ENCODE peak calls at places on chromosomes 6 and 20, in eight cellular contexts. One of them, this sample, is unnamed.

GRCh38 chr20:59023616-59024015 is 4.4 kb downstream of the TUBB1 start:
- DNase-seq in H9: no peak
- DNase-seq in fibroblast of lung: no peak
- DNase-seq in K562: no peak
- DNase-seq in mesenchymal stem cell: no peak
- DNase-seq in neuronal stem cell: no peak
- DNase-seq in HepG2: no peak
- DNase-seq in neural progenitor cell: no peak
- DNase-seq in this sample: no peak

GRCh38 chr20:51837876-51838420 is 35.6 kb upstream of the SALL4 start:
- DNase-seq in H9: no peak
- DNase-seq in fibroblast of lung: no peak
- DNase-seq in K562: no peak
- DNase-seq in mesenchymal stem cell: peak; percentile 13
- DNase-seq in neuronal stem cell: no peak
- DNase-seq in HepG2: no peak
- DNase-seq in neural progenitor cell: no peak
- DNase-seq in this sample: no peak

GRCh38 chr6:38114976-38115632 is 295.6 kb downstream of the ZFAND3 start:
- DNase-seq in H9: no peak
- DNase-seq in fibroblast of lung: no peak
- DNase-seq in K562: no peak
- DNase-seq in mesenchymal stem cell: no peak
- DNase-seq in neuronal stem cell: no peak
- DNase-seq in HepG2: no peak
- DNase-seq in neural progenitor cell: no peak
- DNase-seq in this sample: no peak

GRCh38 chr20:38275815-38276550 is 15.4 kb upstream of the KIAA1755 start:
- DNase-seq in H9: no peak
- DNase-seq in fibroblast of lung: peak; percentile 88
- DNase-seq in K562: no peak
- DNase-seq in mesenchymal stem cell: peak; percentile 96
- DNase-seq in neuronal stem cell: no peak
- DNase-seq in HepG2: peak; percentile 43
- DNase-seq in neural progenitor cell: no peak
- DNase-seq in this sample: peak; percentile 59

GRCh38 chr6:145755682-145756081 is 20.4 kb upstream of the EPM2A start:
- DNase-seq in H9: no peak
- DNase-seq in fibroblast of lung: no peak
- DNase-seq in K562: no peak
- DNase-seq in mesenchymal stem cell: no peak
- DNase-seq in neuronal stem cell: no peak
- DNase-seq in HepG2: no peak
- DNase-seq in neural progenitor cell: no peak
- DNase-seq in this sample: no peak

GRCh38 chr6:79913369-79913768 is 34.0 kb downstream of the ELOVL4 start:
- DNase-seq in H9: no peak
- DNase-seq in fibroblast of lung: no peak
- DNase-seq in K562: no peak
- DNase-seq in mesenchymal stem cell: no peak
- DNase-seq in neuronal stem cell: no peak
- DNase-seq in HepG2: no peak
- DNase-seq in neural progenitor cell: no peak
- DNase-seq in this sample: no peak

GRCh38 chr6:148972481-148972880 is 225.7 kb downstream of the UST start:
- DNase-seq in H9: peak; percentile 98
- DNase-seq in fibroblast of lung: no peak
- DNase-seq in K562: peak; percentile 54
- DNase-seq in mesenchymal stem cell: peak; percentile 32
- DNase-seq in neuronal stem cell: no peak
- DNase-seq in HepG2: peak; percentile 21
- DNase-seq in neural progenitor cell: peak; percentile 91
- DNase-seq in this sample: no peak

GRCh38 chr6:169848946-169849345 is 97.5 kb downstream of the ERMARD start:
- DNase-seq in H9: no peak
- DNase-seq in fibroblast of lung: no peak
- DNase-seq in K562: no peak
- DNase-seq in mesenchymal stem cell: no peak
- DNase-seq in neuronal stem cell: no peak
- DNase-seq in HepG2: no peak
- DNase-seq in neural progenitor cell: no peak
- DNase-seq in this sample: no peak

GRCh38 chr6:112372213-112372806 is 25.2 kb downstream of the RFPL4B start:
- DNase-seq in H9: no peak
- DNase-seq in fibroblast of lung: peak; percentile 59
- DNase-seq in K562: no peak
- DNase-seq in mesenchymal stem cell: peak; percentile 24
- DNase-seq in neuronal stem cell: no peak
- DNase-seq in HepG2: no peak
- DNase-seq in neural progenitor cell: no peak
- DNase-seq in this sample: no peak

GRCh38 chr20:38050691-38051090 is 17.1 kb downstream of the RPRD1B start:
- DNase-seq in H9: no peak
- DNase-seq in fibroblast of lung: peak; percentile 27
- DNase-seq in K562: no peak
- DNase-seq in mesenchymal stem cell: peak; percentile 43
- DNase-seq in neuronal stem cell: no peak
- DNase-seq in HepG2: no peak
- DNase-seq in neural progenitor cell: no peak
- DNase-seq in this sample: no peak

DNA sequence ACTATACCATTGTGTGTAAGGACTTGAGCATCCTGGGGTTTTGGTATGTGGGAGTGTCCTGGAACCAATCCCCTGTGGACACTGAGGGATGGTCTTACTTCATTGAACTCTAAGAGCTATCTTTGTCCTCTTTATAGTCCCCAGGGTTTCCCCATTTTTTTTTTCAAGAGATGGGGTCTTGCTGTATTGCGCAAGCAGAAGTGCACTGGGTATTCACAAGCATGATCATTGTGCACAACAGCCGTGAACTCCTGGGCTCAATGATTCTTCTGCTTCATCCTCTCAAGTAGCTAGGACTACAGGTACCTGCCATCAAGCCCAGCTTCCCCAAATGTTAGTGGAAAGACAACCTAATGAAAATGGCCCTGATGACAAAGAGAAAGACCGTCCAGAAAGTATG is 2.2 kb upstream of the ASCC3 start:
- DNase-seq in H9: no peak
- DNase-seq in fibroblast of lung: no peak
- DNase-seq in K562: no peak
- DNase-seq in mesenchymal stem cell: no peak
- DNase-seq in neuronal stem cell: no peak
- DNase-seq in HepG2: no peak
- DNase-seq in neural progenitor cell: peak; percentile 16
- DNase-seq in this sample: no peak
- H2AFZ ChIP-seq in H9: no peak overlapping the region
- H2AFZ ChIP-seq in fibroblast of lung: no peak overlapping the region
- H2AFZ ChIP-seq in K562: no peak overlapping the region
- H2AFZ ChIP-seq in mesenchymal stem cell: no peak overlapping the region
- H2AFZ ChIP-seq in neuronal stem cell: no peak overlapping the region
- H2AFZ ChIP-seq in HepG2: no peak overlapping the region
- H2AFZ ChIP-seq in neural progenitor cell: no peak overlapping the region
- H2AFZ ChIP-seq in this sample: no peak overlapping the region

GRCh38 chr6:2524090-2524489 is 226.6 kb downstream of the MYLK4 start:
- DNase-seq in H9: no peak
- DNase-seq in fibroblast of lung: no peak
- DNase-seq in K562: no peak
- DNase-seq in mesenchymal stem cell: no peak
- DNase-seq in neuronal stem cell: no peak
- DNase-seq in HepG2: peak; percentile 82
- DNase-seq in neural progenitor cell: no peak
- DNase-seq in this sample: peak; percentile 4

GRCh38 chr6:2523061-2523460 is 227.7 kb downstream of the MYLK4 start:
- DNase-seq in H9: no peak
- DNase-seq in fibroblast of lung: no peak
- DNase-seq in K562: no peak
- DNase-seq in mesenchymal stem cell: no peak
- DNase-seq in neuronal stem cell: no peak
- DNase-seq in HepG2: no peak
- DNase-seq in neural progenitor cell: no peak
- DNase-seq in this sample: no peak

GRCh38 chr6:2518029-2518428 is 232.7 kb downstream of the MYLK4 start:
- DNase-seq in H9: no peak
- DNase-seq in fibroblast of lung: no peak
- DNase-seq in K562: no peak
- DNase-seq in mesenchymal stem cell: no peak
- DNase-seq in neuronal stem cell: no peak
- DNase-seq in HepG2: no peak
- DNase-seq in neural progenitor cell: no peak
- DNase-seq in this sample: no peak

GRCh38 chr6:2526766-2527165 is 224.0 kb downstream of the MYLK4 start:
- DNase-seq in H9: no peak
- DNase-seq in fibroblast of lung: no peak
- DNase-seq in K562: no peak
- DNase-seq in mesenchymal stem cell: no peak
- DNase-seq in neuronal stem cell: no peak
- DNase-seq in HepG2: no peak
- DNase-seq in neural progenitor cell: no peak
- DNase-seq in this sample: no peak

DNA sequence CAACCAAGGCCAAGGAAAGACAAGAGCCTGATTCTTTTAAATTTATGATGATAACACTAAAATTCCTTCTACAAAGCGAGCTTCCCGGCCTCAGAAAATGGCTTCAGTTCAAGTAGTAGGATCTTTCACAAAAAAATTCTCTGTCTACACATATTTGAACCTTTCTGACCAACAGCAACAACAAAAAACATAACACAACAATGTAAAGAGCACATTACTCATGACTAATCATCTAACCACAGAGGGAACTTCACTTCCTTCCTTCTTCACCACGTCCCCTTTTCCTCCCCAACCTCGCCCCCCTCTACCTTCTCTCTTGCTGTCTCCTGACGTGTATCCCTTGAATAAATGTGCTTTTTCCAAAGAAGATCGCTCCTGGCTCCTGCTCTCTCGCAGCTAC is 228.2 kb downstream of the MYLK4 start:
- DNase-seq in H9: no peak
- DNase-seq in fibroblast of lung: peak; percentile 29
- DNase-seq in K562: no peak
- DNase-seq in mesenchymal stem cell: no peak
- DNase-seq in neuronal stem cell: no peak
- DNase-seq in HepG2: no peak
- DNase-seq in neural progenitor cell: no peak
- DNase-seq in this sample: peak; percentile 80
- H2AFZ ChIP-seq in H9: no peak overlapping the region
- H2AFZ ChIP-seq in fibroblast of lung: no peak overlapping the region
- H2AFZ ChIP-seq in K562: no peak overlapping the region
- H2AFZ ChIP-seq in mesenchymal stem cell: no peak overlapping the region
- H2AFZ ChIP-seq in neuronal stem cell: no peak overlapping the region
- H2AFZ ChIP-seq in HepG2: no peak overlapping the region
- H2AFZ ChIP-seq in neural progenitor cell: no peak overlapping the region
- H2AFZ ChIP-seq in this sample: peak overlapping the region; percentile 29

GRCh38 chr6:105607624-105608392 is 204.9 kb upstream of the PREP start:
- DNase-seq in H9: no peak
- DNase-seq in fibroblast of lung: no peak
- DNase-seq in K562: no peak
- DNase-seq in mesenchymal stem cell: no peak
- DNase-seq in neuronal stem cell: no peak
- DNase-seq in HepG2: no peak
- DNase-seq in neural progenitor cell: no peak
- DNase-seq in this sample: peak; percentile 56

GRCh38 chr6:105611606-105612005 is 208.7 kb upstream of the PREP start:
- DNase-seq in H9: no peak
- DNase-seq in fibroblast of lung: no peak
- DNase-seq in K562: no peak
- DNase-seq in mesenchymal stem cell: no peak
- DNase-seq in neuronal stem cell: no peak
- DNase-seq in HepG2: no peak
- DNase-seq in neural progenitor cell: no peak
- DNase-seq in this sample: peak; percentile 73

GRCh38 chr6:105608393-105608705 is 205.5 kb upstream of the PREP start:
- DNase-seq in H9: no peak
- DNase-seq in fibroblast of lung: no peak
- DNase-seq in K562: no peak
- DNase-seq in mesenchymal stem cell: no peak
- DNase-seq in neuronal stem cell: no peak
- DNase-seq in HepG2: no peak
- DNase-seq in neural progenitor cell: no peak
- DNase-seq in this sample: peak; percentile 37

GRCh38 chr6:105608711-105609374 is 206.0 kb upstream of the PREP start:
- DNase-seq in H9: no peak
- DNase-seq in fibroblast of lung: peak; percentile 67
- DNase-seq in K562: no peak
- DNase-seq in mesenchymal stem cell: peak; percentile 99
- DNase-seq in neuronal stem cell: no peak
- DNase-seq in HepG2: peak; percentile 5
- DNase-seq in neural progenitor cell: no peak
- DNase-seq in this sample: peak; percentile 71

GRCh38 chr6:105609375-105609991 is 206.6 kb upstream of the PREP start:
- DNase-seq in H9: no peak
- DNase-seq in fibroblast of lung: peak; percentile 37
- DNase-seq in K562: no peak
- DNase-seq in mesenchymal stem cell: peak; percentile 97
- DNase-seq in neuronal stem cell: no peak
- DNase-seq in HepG2: no peak
- DNase-seq in neural progenitor cell: no peak
- DNase-seq in this sample: peak; percentile 77
- H2AFZ ChIP-seq in H9: no peak overlapping the region
- H2AFZ ChIP-seq in fibroblast of lung: peak overlapping the region; percentile 74
- H2AFZ ChIP-seq in K562: peak overlapping the region; percentile 69
- H2AFZ ChIP-seq in mesenchymal stem cell: peak overlapping the region; percentile 20
- H2AFZ ChIP-seq in neuronal stem cell: peak overlapping the region; percentile 51
- H2AFZ ChIP-seq in HepG2: no peak overlapping the region
- H2AFZ ChIP-seq in neural progenitor cell: peak overlapping the region; percentile 12
- H2AFZ ChIP-seq in this sample: peak overlapping the region; percentile 83

GRCh38 chr6:52149076-52149475 is 37.1 kb upstream of the IL17A start:
- DNase-seq in H9: no peak
- DNase-seq in fibroblast of lung: no peak
- DNase-seq in K562: no peak
- DNase-seq in mesenchymal stem cell: no peak
- DNase-seq in neuronal stem cell: no peak
- DNase-seq in HepG2: no peak
- DNase-seq in neural progenitor cell: no peak
- DNase-seq in this sample: no peak

GRCh38 chr6:52152692-52153091 is 33.5 kb upstream of the IL17A start:
- DNase-seq in H9: no peak
- DNase-seq in fibroblast of lung: no peak
- DNase-seq in K562: no peak
- DNase-seq in mesenchymal stem cell: no peak
- DNase-seq in neuronal stem cell: no peak
- DNase-seq in HepG2: no peak
- DNase-seq in neural progenitor cell: peak; percentile 34
- DNase-seq in this sample: no peak

GRCh38 chr6:52154381-52154780 is 31.8 kb upstream of the IL17A start:
- DNase-seq in H9: no peak
- DNase-seq in fibroblast of lung: no peak
- DNase-seq in K562: no peak
- DNase-seq in mesenchymal stem cell: no peak
- DNase-seq in neuronal stem cell: no peak
- DNase-seq in HepG2: no peak
- DNase-seq in neural progenitor cell: no peak
- DNase-seq in this sample: no peak

GRCh38 chr6:52149949-52150348 is 36.2 kb upstream of the IL17A start:
- DNase-seq in H9: no peak
- DNase-seq in fibroblast of lung: no peak
- DNase-seq in K562: no peak
- DNase-seq in mesenchymal stem cell: no peak
- DNase-seq in neuronal stem cell: no peak
- DNase-seq in HepG2: no peak
- DNase-seq in neural progenitor cell: no peak
- DNase-seq in this sample: no peak

GRCh38 chr6:52152070-52152423 is 34.1 kb upstream of the IL17A start:
- DNase-seq in H9: no peak
- DNase-seq in fibroblast of lung: no peak
- DNase-seq in K562: no peak
- DNase-seq in mesenchymal stem cell: no peak
- DNase-seq in neuronal stem cell: no peak
- DNase-seq in HepG2: no peak
- DNase-seq in neural progenitor cell: no peak
- DNase-seq in this sample: no peak
- H2AFZ ChIP-seq in H9: no peak overlapping the region
- H2AFZ ChIP-seq in fibroblast of lung: no peak overlapping the region
- H2AFZ ChIP-seq in K562: no peak overlapping the region
- H2AFZ ChIP-seq in mesenchymal stem cell: no peak overlapping the region
- H2AFZ ChIP-seq in neuronal stem cell: no peak overlapping the region
- H2AFZ ChIP-seq in HepG2: no peak overlapping the region
- H2AFZ ChIP-seq in neural progenitor cell: no peak overlapping the region
- H2AFZ ChIP-seq in this sample: no peak overlapping the region

This sample was measured in osteoblast.